ENCODE peak calls at places on chromosomes 5 and 9, in six cellular contexts. F is PC-9; R is mucosa of descending colon; V is astrocyte; W is CD8-positive, alpha-beta memory T cell; P is naive thymus-derived CD4-positive, alpha-beta T cell. D is an unnamed sample. For H3K36me3, the result is how much of the 10 kb centered on the place peaks cover.

GRCh38 chr9:124256517-124257069 is 1.2 kb upstream of the NEK6 start:
- DNase-seq in V (peak), F (peak), P (no peak), R (peak), W (no peak), D (peak)

GRCh38 chr9:37582548-37583157 is 6.5 kb upstream of the FBXO10 start:
- DNase-seq in R (no peak), F (no peak), V (peak), W (no peak), P (no peak), D (no peak)

GRCh38 chr9:104494808-104495207 is 9.3 kb upstream of the OR13F1 start:
- DNase-seq in R (no peak), F (no peak), W (no peak), V (no peak), P (no peak), D (no peak)

GRCh38 chr9:111926421-111926875 is 29.8 kb downstream of the UGCG start:
- DNase-seq in W (peak), P (no peak), F (no peak), V (peak), R (peak), D (no peak)

GRCh38 chr5:65771266-65771665 is 49.3 kb downstream of the NLN start:
- DNase-seq in V (no peak), P (no peak), R (no peak), W (no peak), F (no peak), D (no peak)

GRCh38 chr9:89498845-89499480 is 1.1 kb upstream of the SEMA4D start:
- DNase-seq in V (no peak), P (peak), W (peak), R (no peak), F (no peak), D (no peak)

GRCh38 chr9:130426883-130427282 is 17.9 kb upstream of the ASS1 start:
- DNase-seq in F (peak), P (no peak), W (no peak), R (peak), V (peak), D (no peak)

GRCh38 chr5:169335806-169336205 is 34.9 kb upstream of the SLIT3 start:
- DNase-seq in F (no peak), W (no peak), V (no peak), P (no peak), R (no peak), D (no peak)

GRCh38 chr5:32522429-32523143 is 62.8 kb upstream of the SUB1 start:
- DNase-seq in V (peak), W (no peak), F (peak), R (no peak), P (peak), D (no peak)

GRCh38 chr5:1793301-1793740 is 6.3 kb downstream of the MRPL36 start:
- DNase-seq in V (peak), F (no peak), W (no peak), P (peak), R (no peak), D (no peak)

GRCh38 chr5:79546782-79547428 is 33.0 kb upstream of the HOMER1 start:
- DNase-seq in V (no peak), W (no peak), P (no peak), R (no peak), F (no peak), D (no peak)

GRCh38 chr5:82521431-82522051 is 243.4 kb upstream of the RPS23 start:
- DNase-seq in P (no peak), W (no peak), R (no peak), F (no peak), V (no peak), D (no peak)

GRCh38 chr9:88808019-88808656 is 183.1 kb upstream of the S1PR3 start:
- DNase-seq in F (no peak), V (no peak), R (no peak), W (no peak), P (no peak), D (no peak)

GRCh38 chr5:99543841-99544240 is 615.0 kb upstream of the CHD1 start:
- DNase-seq in W (no peak), V (peak), R (no peak), F (no peak), P (no peak), D (no peak)

GRCh38 chr9:120950421-120951388 is 24.1 kb upstream of the TRAF1 start:
- DNase-seq in R (no peak), W (no peak), P (no peak), F (no peak), V (no peak), D (no peak)

GRCh38 chr9:125600194-125600593 is 106.8 kb downstream of the MAPKAP1 start:
- DNase-seq in W (no peak), F (no peak), V (no peak), R (peak), P (no peak), D (no peak)

GRCh38 chr9:34179528-34180138 is 790 bp downstream of the UBAP1 start:
- DNase-seq in R (no peak), F (no peak), V (no peak), W (no peak), P (no peak), D (no peak)

GRCh38 chr9:124652203-124652992 is 118.7 kb downstream of the NR6A1 start:
- DNase-seq in F (peak), P (no peak), R (no peak), W (no peak), V (peak), D (no peak)

GRCh38 chr5:72036951-72037350 is 70.3 kb upstream of the MAP1B start:
- DNase-seq in W (no peak), P (no peak), F (no peak), R (no peak), V (peak), D (peak)

GRCh38 chr5:68178579-68178978 is 37.0 kb upstream of the PIK3R1 start:
- DNase-seq in V (peak), W (no peak), F (peak), R (no peak), P (no peak), D (no peak)

GRCh38 chr9:2923810-2924768 is 80.2 kb upstream of the PUM3 start:
- DNase-seq in W (no peak), F (no peak), R (no peak), V (no peak), P (no peak), D (no peak)

GRCh38 chr9:38200431-38200830 is 131.4 kb upstream of the SHB start:
- DNase-seq in F (no peak), W (no peak), P (no peak), R (no peak), V (no peak), D (no peak)

DNA sequence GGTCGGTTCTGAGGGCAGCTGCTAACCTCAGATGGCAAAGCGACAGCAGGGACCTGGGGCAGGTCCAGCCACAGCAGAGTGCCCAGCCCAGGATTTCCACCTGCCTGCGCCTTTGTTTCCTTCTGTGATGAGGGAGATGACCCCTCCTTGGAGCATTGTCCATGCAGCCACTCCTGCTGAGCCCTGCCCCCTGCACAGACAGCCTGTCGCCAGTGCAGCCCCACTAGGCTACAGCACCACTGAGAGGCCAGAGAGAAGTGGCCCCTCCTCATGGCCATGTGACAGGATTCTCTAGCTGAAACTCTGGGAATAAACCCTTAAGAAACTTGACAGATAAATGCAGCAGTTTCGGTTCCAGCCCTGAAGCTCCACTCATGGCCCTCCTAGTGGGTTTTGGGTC is 10.5 kb upstream of the MRNIP start:
- DNase-seq in F (no peak), P (no peak), R (no peak), V (no peak), W (no peak), D (no peak)
- H3K36me3 ChIP-seq in F (under half), P (under half), R (under half), V (under half), W (under half), D (half or more)

GRCh38 chr5:40577718-40578117 is 102.0 kb upstream of the PTGER4 start:
- DNase-seq in P (no peak), W (no peak), R (no peak), F (no peak), V (no peak), D (no peak)
- H3K4me3 ChIP-seq in P (no peak), W (no peak), R (no peak), F (no peak), V (no peak), D (no peak)

DNA sequence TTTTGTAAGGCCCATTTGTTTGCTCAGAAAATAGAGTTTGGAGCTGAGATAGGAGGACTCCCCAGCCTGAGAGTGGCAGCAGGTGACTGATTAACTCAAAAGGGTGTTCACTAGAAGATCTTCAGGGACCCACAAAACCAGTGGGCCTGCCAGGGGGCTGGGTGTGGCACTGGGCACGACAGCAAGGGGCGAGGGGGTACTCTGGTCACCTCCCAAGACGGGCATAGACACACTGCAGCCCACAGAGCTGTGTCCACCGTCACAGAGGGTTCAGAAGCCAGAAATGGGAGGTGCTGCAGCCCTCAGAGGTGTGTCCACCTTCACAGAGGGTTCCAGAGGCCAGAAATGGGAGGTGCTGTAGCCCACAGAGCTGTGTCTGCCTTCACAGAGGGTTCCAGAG is 75.6 kb upstream of the CACNA1B start:
- DNase-seq in F (no peak), V (no peak), P (no peak), R (no peak), W (no peak), D (no peak)
- H3K36me3 ChIP-seq in F (under half), V (under half), P (under half), R (under half), W (under half), D (under half)

GRCh38 chr5:180095545-180095944 is 24.0 kb upstream of the RNF130 start:
- DNase-seq in R (no peak), F (no peak), V (no peak), W (no peak), P (no peak), D (no peak)
- H3K4me3 ChIP-seq in R (no peak), F (no peak), V (no peak), W (no peak), P (no peak), D (no peak)

GRCh38 chr5:132484386-132484715 is 6.2 kb downstream of the IRF1 start:
- DNase-seq in F (no peak), P (peak), R (no peak), W (no peak), V (no peak), D (no peak)

GRCh38 chr5:132483101-132483500 is 7.5 kb downstream of the IRF1 start:
- DNase-seq in F (no peak), V (no peak), R (peak), P (peak), W (peak), D (no peak)

GRCh38 chr5:132485641-132486317 is 4.8 kb downstream of the IRF1 start:
- DNase-seq in F (no peak), P (peak), R (no peak), W (peak), V (no peak), D (no peak)

GRCh38 chr5:132481243-132482211 is 9.0 kb downstream of the IRF1 start:
- DNase-seq in F (no peak), P (no peak), R (peak), V (no peak), W (peak), D (no peak)

GRCh38 chr5:132483661-132484385 is 6.8 kb downstream of the IRF1 start:
- DNase-seq in V (no peak), R (peak), F (no peak), P (peak), W (no peak), D (no peak)
- H3K36me3 ChIP-seq in V (under half), R (under half), F (under half), P (half or more), W (half or more), D (under half)

GRCh38 chr9:97572196-97572891 is 60.8 kb downstream of the TSTD2 start:
- DNase-seq in W (no peak), V (no peak), F (no peak), R (no peak), P (no peak), D (no peak)
- H3K4me3 ChIP-seq in W (no peak), V (no peak), F (no peak), R (no peak), P (no peak), D (no peak)

DNA sequence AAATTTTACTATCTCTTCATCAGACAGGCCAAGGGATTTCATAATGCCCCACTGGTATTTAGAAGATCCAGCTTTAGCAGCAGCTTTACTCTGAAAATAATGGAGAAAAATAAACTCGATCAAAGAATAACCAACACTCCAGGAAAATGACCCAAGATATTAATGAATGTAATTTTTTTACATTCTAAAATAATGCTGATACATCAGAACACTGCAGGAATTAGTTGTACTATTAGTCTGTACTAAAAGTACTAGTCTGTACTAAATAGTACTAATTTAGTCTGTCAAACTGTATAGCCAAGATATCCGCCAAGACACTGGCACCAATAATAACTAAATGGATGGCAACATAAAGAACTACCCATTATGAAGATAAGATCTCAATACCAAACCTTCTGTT is 18.1 kb downstream of the LARS1 start:
- DNase-seq in P (no peak), F (no peak), W (no peak), V (no peak), R (no peak), D (no peak)
- H3K36me3 ChIP-seq in P (under half), F (half or more), W (under half), V (half or more), R (under half), D (half or more)

DNA sequence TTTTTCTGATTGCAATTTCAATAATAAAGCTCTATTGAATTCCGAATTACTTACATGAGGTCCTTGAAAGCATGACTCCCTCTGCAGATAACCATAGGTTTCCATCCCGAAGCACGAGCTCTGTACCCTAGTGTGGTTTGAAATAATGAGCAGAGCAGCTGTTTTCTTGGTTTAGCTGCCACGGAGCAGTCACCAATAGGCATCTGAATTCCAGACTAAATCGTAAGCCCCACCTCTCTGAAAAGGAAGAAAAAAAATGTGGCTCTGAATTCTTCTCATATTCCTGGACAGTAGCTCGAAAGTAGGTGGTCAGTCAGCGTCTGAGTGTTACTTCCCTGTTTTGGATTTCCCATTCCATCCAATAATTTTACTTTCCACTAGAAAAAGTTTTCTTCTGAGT is 18.6 kb upstream of the GNE start:
- DNase-seq in P (no peak), W (no peak), V (peak), F (peak), R (no peak), D (no peak)
- H3K4me3 ChIP-seq in P (no peak), W (no peak), V (peak), F (peak), R (no peak), D (no peak)